ENCODE peak calls at places on chromosome 18, in eight cellular contexts. L, S, G, A, F, B, D and U are unnamed samples.

GRCh38 chr18:11246466-11246865 is 97.1 kb upstream of the PIEZO2 start:
- DNase-seq in A (no peak), G (no peak), B (peak), F (no peak), L (no peak), S (no peak), D (no peak), U (peak)

GRCh38 chr18:424071-424868 is 76.2 kb downstream of the COLEC12 start:
- DNase-seq in L (no peak), G (no peak), F (no peak), B (no peak), S (no peak), D (no peak), A (no peak), U (no peak)

GRCh38 chr18:59950215-59950944 is 50.6 kb downstream of the PMAIP1 start:
- DNase-seq in D (no peak), A (no peak), L (peak), S (no peak), F (no peak), B (no peak), G (no peak), U (no peak)

GRCh38 chr18:67854340-67854739 is 337.8 kb upstream of the DSEL start:
- DNase-seq in B (no peak), A (no peak), L (no peak), S (no peak), D (peak), G (no peak), F (no peak), U (no peak)

GRCh38 chr18:8876887-8877286 is 171.5 kb downstream of the MTCL1 start:
- DNase-seq in F (no peak), G (no peak), L (no peak), B (no peak), S (no peak), A (no peak), D (no peak), U (no peak)

GRCh38 chr18:79136742-79137141 is 67.5 kb downstream of the ATP9B start:
- DNase-seq in G (no peak), S (no peak), A (no peak), F (no peak), B (peak), L (peak), D (no peak), U (peak)

GRCh38 chr18:45874501-45875184 is 49.2 kb downstream of the SIGLEC15 start:
- DNase-seq in G (no peak), S (no peak), A (peak), L (peak), B (no peak), D (no peak), F (no peak), U (peak)

GRCh38 chr18:46891742-46892214 is 25.5 kb downstream of the PIAS2 start:
- DNase-seq in A (no peak), G (no peak), D (no peak), B (no peak), L (no peak), F (no peak), S (no peak), U (no peak)

GRCh38 chr18:6331872-6332271 is 82.8 kb downstream of the L3MBTL4 start:
- DNase-seq in B (no peak), S (no peak), G (no peak), D (no peak), L (no peak), A (no peak), F (no peak), U (no peak)

GRCh38 chr18:30970201-30970816 is 72.2 kb downstream of the DSC3 start:
- DNase-seq in F (no peak), G (peak), D (no peak), B (peak), S (peak), L (peak), A (no peak), U (peak)

GRCh38 chr18:45334188-45334587 is 281.1 kb upstream of the SLC14A2 start:
- DNase-seq in L (no peak), D (no peak), S (no peak), A (no peak), G (no peak), B (no peak), F (no peak), U (peak)

GRCh38 chr18:35179906-35180305 is 60.9 kb upstream of the ZNF397 start:
- DNase-seq in A (no peak), B (no peak), F (no peak), G (no peak), S (no peak), L (no peak), D (no peak), U (no peak)

GRCh38 chr18:78776706-78777105 is 202.9 kb upstream of the SALL3 start:
- DNase-seq in L (no peak), A (no peak), F (peak), S (no peak), B (no peak), D (no peak), G (no peak), U (no peak)

GRCh38 chr18:39620551-39621168 is 2055.1 kb upstream of the CELF4 start:
- DNase-seq in G (no peak), D (no peak), F (no peak), B (no peak), L (no peak), A (no peak), S (no peak), U (no peak)

GRCh38 chr18:54162431-54162830 is 62.0 kb downstream of the MBD2 start:
- DNase-seq in S (peak), A (no peak), G (no peak), F (no peak), B (peak), L (no peak), D (peak), U (no peak)

GRCh38 chr18:8982416-8983183 is 119.9 kb upstream of the NDUFV2 start:
- DNase-seq in S (peak), A (no peak), F (peak), D (peak), B (peak), L (peak), G (peak), U (peak)

GRCh38 chr18:48106976-48107781 is 176.7 kb upstream of the SMAD2 start:
- DNase-seq in L (no peak), A (no peak), G (no peak), F (no peak), B (no peak), D (no peak), S (no peak), U (no peak)

GRCh38 chr18:2617974-2618373 is 37.6 kb upstream of the SMCHD1 start:
- DNase-seq in A (no peak), G (peak), L (no peak), B (no peak), D (no peak), S (no peak), F (no peak), U (no peak)

GRCh38 chr18:11149441-11150270 is at the start of gene PIEZO2:
- DNase-seq in S (no peak), G (no peak), D (peak), F (peak), A (no peak), B (peak), L (no peak), U (peak)

GRCh38 chr18:68960355-68960754 is 162.5 kb downstream of the CCDC102B start:
- DNase-seq in G (no peak), F (no peak), D (no peak), B (no peak), A (no peak), L (no peak), S (no peak), U (no peak)

GRCh38 chr18:2147866-2148265 is 423.4 kb downstream of the METTL4 start:
- DNase-seq in A (no peak), D (peak), L (no peak), G (no peak), F (no peak), S (peak), B (peak), U (no peak)

GRCh38 chr18:51461956-51462355 is 264.5 kb upstream of the MEX3C start:
- DNase-seq in L (no peak), D (peak), F (no peak), S (no peak), G (no peak), B (no peak), A (no peak), U (no peak)

GRCh38 chr18:54119524-54120019 is 104.9 kb downstream of the MBD2 start:
- DNase-seq in L (peak), A (no peak), G (peak), B (peak), D (peak), S (peak), F (peak), U (peak)

GRCh38 chr18:2981212-2981728 is 31.7 kb downstream of the LPIN2 start:
- DNase-seq in L (peak), F (no peak), S (peak), B (peak), G (peak), A (no peak), D (peak), U (no peak)

GRCh38 chr18:25047421-25047820 is 304.5 kb downstream of the ZNF521 start:
- DNase-seq in G (no peak), L (no peak), D (no peak), F (no peak), B (no peak), A (no peak), S (no peak), U (no peak)

GRCh38 chr18:47729356-47729755 is 201.1 kb downstream of the SMAD2 start:
- DNase-seq in D (no peak), S (no peak), B (no peak), F (no peak), A (no peak), G (no peak), L (no peak), U (no peak)